ENCODE peak calls at places on chromosomes 7 and 10, in seven cellular contexts. W is fibroblast of the aortic adventitia, Q is mucosa of descending colon, P is H1, G is AG04450, Y is hepatocyte, U is mesothelial cell of epicardium. Z is an unnamed sample.

GRCh38 chr7:6111041-6111440 is 79.9 kb downstream of the ANKRD61 start:
- DNase-seq in W (no peak), Q (no peak), P (no peak), G (no peak), Y (no peak), U (no peak), Z (no peak)

GRCh38 chr7:79977481-79977880 is 157.2 kb upstream of the GNAI1 start:
- DNase-seq in W (no peak), Q (no peak), P (no peak), G (no peak), Y (no peak), U (no peak), Z (no peak)

GRCh38 chr10:29756476-29756875 is 121.7 kb upstream of the SVIL start:
- DNase-seq in W (no peak), Q (no peak), P (no peak), G (no peak), Y (no peak), U (no peak), Z (no peak)

GRCh38 chr7:4837814-4838625 is 23.8 kb downstream of the PAPOLB start:
- DNase-seq in W (no peak), Q (no peak), P (peak), G (no peak), Y (no peak), U (no peak), Z (peak)

GRCh38 chr7:151631149-151631967 is 111.7 kb upstream of the RHEB start:
- DNase-seq in W (no peak), Q (no peak), P (no peak), G (no peak), Y (no peak), U (no peak), Z (peak)

GRCh38 chr10:43386549-43386948 is 15.1 kb downstream of the FXYD4 start:
- DNase-seq in W (no peak), Q (peak), P (no peak), G (no peak), Y (no peak), U (no peak), Z (no peak)

GRCh38 chr10:116710021-116710420 is 32.3 kb downstream of the HSPA12A start:
- DNase-seq in W (no peak), Q (no peak), P (no peak), G (no peak), Y (no peak), U (no peak), Z (no peak)

GRCh38 chr7:138460176-138460648 is at the start of gene TRIM24:
- DNase-seq in W (peak), Q (peak), P (no peak), G (no peak), Y (no peak), U (no peak), Z (peak)

GRCh38 chr7:105580022-105580740 is 1.1 kb downstream of the EFCAB10 start:
- DNase-seq in W (no peak), Q (no peak), P (no peak), G (no peak), Y (no peak), U (no peak), Z (no peak)

GRCh38 chr10:42973870-42974692 is 102.8 kb upstream of the RET start:
- DNase-seq in W (no peak), Q (no peak), P (no peak), G (no peak), Y (no peak), U (peak), Z (peak)

GRCh38 chr7:1787681-1788235 is 117.7 kb downstream of the ELFN1 start:
- DNase-seq in W (no peak), Q (no peak), P (no peak), G (no peak), Y (no peak), U (peak), Z (no peak)

GRCh38 chr7:25359471-25360059 is 131.3 kb upstream of the NPVF start:
- DNase-seq in W (no peak), Q (no peak), P (no peak), G (no peak), Y (peak), U (no peak), Z (no peak)

GRCh38 chr10:85864173-85864549 is 502.4 kb downstream of the GRID1 start:
- DNase-seq in W (no peak), Q (no peak), P (no peak), G (no peak), Y (no peak), U (no peak), Z (no peak)

DNA sequence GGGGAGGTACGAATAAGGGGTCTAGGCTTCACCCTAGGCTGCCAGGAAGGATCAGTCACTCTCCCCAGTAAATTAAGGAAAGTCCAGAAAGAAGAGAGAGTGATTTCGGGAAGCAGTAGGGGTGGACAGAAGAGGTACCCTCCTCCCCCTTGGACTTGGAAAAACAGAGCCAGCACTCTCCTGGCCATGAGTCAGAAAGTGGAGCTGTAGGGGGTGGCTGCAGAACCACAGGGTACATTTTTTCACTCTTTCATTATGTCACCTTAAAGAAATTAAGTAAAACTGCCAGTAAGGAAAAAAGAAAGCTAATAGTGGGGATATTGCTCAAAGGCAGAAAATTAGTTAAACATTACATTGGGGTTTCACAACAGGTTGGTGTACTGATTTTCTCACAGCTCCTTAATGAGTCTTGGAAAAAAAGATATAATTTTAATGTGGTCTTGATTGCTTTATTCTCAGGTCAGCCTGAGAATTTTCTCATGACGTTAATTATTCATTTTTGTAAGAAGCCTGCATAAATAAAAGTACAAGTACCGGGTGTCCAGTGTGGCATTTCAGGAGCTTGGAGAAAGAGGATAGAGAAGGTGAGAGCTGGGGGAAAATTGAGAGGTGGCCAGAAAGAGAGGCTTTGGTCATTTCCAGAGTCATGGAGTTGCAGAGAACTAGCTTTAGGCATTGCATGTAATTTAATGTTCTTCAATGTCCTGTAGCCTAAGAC is 23.1 kb upstream of the AOAH start:
- DNase-seq in W (peak), Q (no peak), P (no peak), G (no peak), Y (peak), U (no peak), Z (peak)
- TF ChIP-seq CTCF in W (no peak), Q (no peak), P (no peak), G (no peak), Y (no peak), U (no peak), Z (no peak)

GRCh38 chr10:119371704-119372663 is 164.6 kb downstream of the GRK5 start:
- DNase-seq in W (peak), Q (peak), P (no peak), G (no peak), Y (no peak), U (no peak), Z (no peak)
- TF ChIP-seq CTCF in W (peak), Q (no peak), P (no peak), G (no peak), Y (no peak), U (no peak), Z (no peak)

DNA sequence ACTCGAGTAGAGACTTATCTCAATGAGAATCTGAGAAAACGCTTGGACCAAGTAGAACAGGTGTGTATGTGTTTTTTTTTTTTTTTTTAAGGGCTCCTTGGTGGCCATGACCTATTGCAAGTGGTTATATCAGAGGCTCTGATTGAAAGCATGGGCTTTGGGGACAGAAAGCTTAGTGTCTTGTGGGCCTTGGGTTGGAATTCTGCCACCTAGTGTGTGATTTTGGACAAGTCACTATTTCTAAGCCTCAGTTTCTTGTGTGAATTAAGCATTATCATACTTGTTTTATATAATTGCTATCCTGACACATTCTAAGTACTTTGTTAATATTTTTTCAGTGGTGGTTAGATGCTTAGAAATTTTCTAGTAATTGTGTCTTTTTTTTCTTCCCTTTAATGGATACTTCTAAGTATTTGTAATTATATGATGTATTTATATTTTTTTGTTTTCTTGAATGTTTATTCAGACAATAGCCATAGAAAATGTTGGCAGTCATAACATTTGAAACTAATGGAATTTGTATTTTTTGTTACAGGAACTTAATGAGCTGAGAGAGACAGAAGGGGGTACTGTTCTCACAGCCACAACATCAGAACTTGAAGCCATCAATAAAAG is 33.1 kb downstream of the SMC3 start:
- DNase-seq in W (peak), Q (no peak), P (no peak), G (peak), Y (peak), U (no peak), Z (peak)
- TF ChIP-seq CTCF in W (peak), Q (peak), P (no peak), G (peak), Y (peak), U (peak), Z (peak)

DNA sequence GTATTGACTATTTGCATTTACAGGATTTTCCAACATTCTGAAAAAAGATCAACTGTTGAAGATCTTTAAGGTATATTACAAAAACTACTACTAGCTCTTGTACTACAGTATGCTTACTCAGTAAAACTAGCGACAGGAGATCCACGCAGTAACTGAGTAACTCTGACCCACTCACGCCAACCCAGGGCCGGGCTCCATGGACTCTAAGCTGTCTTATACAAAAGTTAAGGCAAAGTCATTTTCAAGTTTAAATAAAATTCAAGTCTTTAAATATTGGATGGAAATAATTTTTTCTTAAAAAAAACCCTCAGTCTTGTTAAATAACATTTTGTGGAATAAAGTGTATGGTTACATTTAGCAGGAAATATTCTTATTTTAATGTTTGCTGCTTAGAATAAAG is 120.1 kb downstream of the LARP4B start:
- DNase-seq in W (no peak), Q (no peak), P (no peak), G (no peak), Y (no peak), U (no peak), Z (no peak)
- TF ChIP-seq CTCF in W (no peak), Q (no peak), P (no peak), G (no peak), Y (no peak), U (no peak), Z (no peak)

GRCh38 chr7:31175672-31176071 is 123.6 kb downstream of the ADCYAP1R1 start:
- DNase-seq in W (no peak), Q (no peak), P (no peak), G (no peak), Y (no peak), U (no peak), Z (peak)
- TF ChIP-seq CTCF in W (no peak), Q (no peak), P (no peak), G (peak), Y (peak), U (no peak), Z (peak)